ENCODE peak calls at places on chromosomes 2 and 18, in seven cellular contexts. E is ovary, Z is stomach, Y is tibial nerve, M is sigmoid colon, T is SK-N-SH, J is suprapubic skin. I is an unnamed sample. For H3K4me1, the result is how much of the 10 kb centered on the place peaks cover.

GRCh38 chr18:34542625-34543024 is 167.5 kb upstream of the DTNA start:
- DNase-seq in E (no peak), Z (no peak), Y (no peak), M (no peak), T (no peak), J (no peak), I (no peak)

GRCh38 chr2:5981241-5982055 is 289.3 kb downstream of the SOX11 start:
- DNase-seq in E (no peak), Z (no peak), Y (no peak), M (no peak), T (peak), J (no peak), I (peak)

GRCh38 chr2:86649119-86649947 is 25.7 kb upstream of the RNF103 start:
- DNase-seq in E (no peak), Z (no peak), Y (no peak), M (no peak), T (no peak), J (no peak), I (no peak)

GRCh38 chr2:170243118-170243837 is 65.3 kb downstream of the MYO3B start:
- DNase-seq in E (no peak), Z (no peak), Y (no peak), M (no peak), T (no peak), J (no peak), I (no peak)

GRCh38 chr18:47120428-47120827 is 29.9 kb downstream of the HDHD2 start:
- DNase-seq in E (no peak), Z (no peak), Y (no peak), M (no peak), T (no peak), J (no peak), I (no peak)

GRCh38 chr2:168155036-168155435 is 92.4 kb downstream of the STK39 start:
- DNase-seq in E (no peak), Z (no peak), Y (no peak), M (no peak), T (no peak), J (no peak), I (peak)

GRCh38 chr18:79853303-79853992 is 55.7 kb downstream of the KCNG2 start:
- DNase-seq in E (no peak), Z (no peak), Y (no peak), M (no peak), T (no peak), J (peak), I (peak)

GRCh38 chr2:208077286-208077685 is 47.0 kb downstream of the CRYGD start:
- DNase-seq in E (no peak), Z (no peak), Y (no peak), M (no peak), T (no peak), J (no peak), I (no peak)

GRCh38 chr2:231483398-231484329 is 19.4 kb upstream of the NCL start:
- DNase-seq in E (peak), Z (no peak), Y (no peak), M (peak), T (peak), J (no peak), I (no peak)

GRCh38 chr18:21345851-21346250 is 103.8 kb downstream of the GREB1L start:
- DNase-seq in E (no peak), Z (no peak), Y (no peak), M (no peak), T (no peak), J (no peak), I (no peak)

GRCh38 chr2:168635065-168635577 is 167.3 kb upstream of the NOSTRIN start:
- DNase-seq in E (peak), Z (peak), Y (peak), M (peak), T (peak), J (no peak), I (no peak)

GRCh38 chr2:46913471-46914381 is 1.9 kb downstream of the MCFD2 start:
- DNase-seq in E (peak), Z (peak), Y (no peak), M (peak), T (peak), J (no peak), I (no peak)

GRCh38 chr2:201648-202433 is 62.0 kb downstream of the SH3YL1 start:
- DNase-seq in E (no peak), Z (no peak), Y (no peak), M (no peak), T (no peak), J (no peak), I (no peak)

GRCh38 chr2:233817995-233818638 is 36.2 kb downstream of the HJURP start:
- DNase-seq in E (no peak), Z (peak), Y (no peak), M (no peak), T (no peak), J (peak), I (no peak)

GRCh38 chr2:16189019-16189850 is 248.9 kb downstream of the MYCN start:
- DNase-seq in E (no peak), Z (no peak), Y (no peak), M (no peak), T (no peak), J (no peak), I (no peak)
- TF ChIP-seq EP300 in E (no peak), Z (no peak), Y (no peak), M (no peak), T (no peak), J (no peak), I (no peak)

DNA sequence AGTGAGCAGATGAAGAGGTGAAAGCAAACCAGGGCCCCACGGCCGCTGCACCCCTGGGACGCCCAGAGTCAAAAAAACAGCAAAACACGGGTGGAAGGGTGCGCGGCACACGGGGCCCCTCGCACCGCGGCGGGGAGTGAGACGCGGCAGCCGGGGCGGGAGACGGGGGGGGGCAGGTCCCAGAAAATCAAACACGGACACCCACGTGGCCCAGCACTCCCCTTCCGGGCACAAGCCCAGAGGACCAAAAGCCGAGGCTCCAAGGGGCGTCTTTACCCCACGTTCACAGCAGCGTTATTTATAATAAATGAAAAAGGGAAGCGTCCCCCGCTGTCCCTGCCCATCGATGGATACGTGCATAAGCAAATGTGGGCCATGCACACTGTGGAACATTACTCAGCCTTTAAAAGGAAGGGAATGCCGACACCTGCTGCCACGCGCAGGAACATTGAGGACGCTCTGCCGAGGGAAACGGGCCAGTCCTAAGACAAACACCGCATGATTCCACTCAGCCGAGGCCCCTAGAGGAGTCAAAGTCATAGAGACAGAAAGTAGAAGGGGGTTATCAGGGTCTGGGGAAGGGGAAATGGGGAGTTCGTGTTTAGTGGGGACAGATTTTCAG is 677 bp upstream of the COPS9 start:
- DNase-seq in E (peak), Z (no peak), Y (no peak), M (no peak), T (no peak), J (no peak), I (no peak)
- H3K4me1 ChIP-seq in E (under half), Z (under half), Y (under half), M (under half), T (under half), J (under half), I (under half)

GRCh38 chr2:163077241-163077640 is 238.7 kb upstream of the KCNH7 start:
- DNase-seq in E (no peak), Z (no peak), Y (no peak), M (no peak), T (no peak), J (no peak), I (no peak)
- TF ChIP-seq EP300 in E (no peak), Z (no peak), Y (no peak), M (no peak), T (no peak), J (no peak), I (no peak)

DNA sequence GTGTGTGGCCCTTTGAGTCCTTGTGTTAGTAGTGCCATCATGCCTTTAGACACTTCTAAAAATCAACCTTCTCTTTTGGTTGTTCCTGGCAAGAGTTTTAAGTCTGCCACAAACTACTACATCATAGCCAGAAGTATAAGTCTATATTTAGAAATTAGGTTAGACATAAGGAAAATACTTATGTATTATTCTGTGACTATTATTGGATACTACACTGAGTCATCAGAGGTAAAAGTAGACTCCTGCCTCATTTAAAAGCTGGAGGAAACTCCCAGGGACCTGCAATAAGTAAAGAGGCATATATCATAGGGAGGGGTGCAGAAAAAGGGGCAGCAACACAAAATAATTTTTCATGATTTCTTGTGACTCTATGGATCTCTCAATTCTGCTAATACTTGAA is 99.4 kb upstream of the OSR1 start:
- DNase-seq in E (no peak), Z (no peak), Y (no peak), M (no peak), T (no peak), J (no peak), I (no peak)
- H3K4me1 ChIP-seq in E (under half), Z (under half), Y (under half), M (under half), T (under half), J (under half), I (under half)

DNA sequence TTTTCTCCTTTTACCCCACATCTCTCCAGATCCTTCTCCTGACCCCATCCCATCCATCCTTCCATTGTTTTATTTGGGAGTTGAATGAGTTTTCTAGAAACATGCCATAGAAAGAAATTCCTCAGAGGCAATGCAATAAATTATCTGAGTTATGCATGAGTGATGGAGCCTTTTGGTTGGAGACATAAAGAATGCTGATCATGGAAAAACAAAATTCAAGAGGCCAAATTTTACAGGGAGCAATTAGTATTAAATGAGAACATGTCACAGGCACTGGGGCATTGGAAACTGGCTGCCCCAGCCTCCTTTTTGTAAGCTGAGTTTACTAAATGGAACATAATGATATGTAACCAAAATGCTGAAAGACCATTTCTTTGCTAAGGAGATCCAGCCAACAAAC is 74.2 kb upstream of the LCLAT1 start:
- DNase-seq in E (no peak), Z (no peak), Y (no peak), M (no peak), T (no peak), J (no peak), I (no peak)
- TF ChIP-seq EP300 in E (no peak), Z (no peak), Y (no peak), M (no peak), T (no peak), J (no peak), I (no peak)

DNA sequence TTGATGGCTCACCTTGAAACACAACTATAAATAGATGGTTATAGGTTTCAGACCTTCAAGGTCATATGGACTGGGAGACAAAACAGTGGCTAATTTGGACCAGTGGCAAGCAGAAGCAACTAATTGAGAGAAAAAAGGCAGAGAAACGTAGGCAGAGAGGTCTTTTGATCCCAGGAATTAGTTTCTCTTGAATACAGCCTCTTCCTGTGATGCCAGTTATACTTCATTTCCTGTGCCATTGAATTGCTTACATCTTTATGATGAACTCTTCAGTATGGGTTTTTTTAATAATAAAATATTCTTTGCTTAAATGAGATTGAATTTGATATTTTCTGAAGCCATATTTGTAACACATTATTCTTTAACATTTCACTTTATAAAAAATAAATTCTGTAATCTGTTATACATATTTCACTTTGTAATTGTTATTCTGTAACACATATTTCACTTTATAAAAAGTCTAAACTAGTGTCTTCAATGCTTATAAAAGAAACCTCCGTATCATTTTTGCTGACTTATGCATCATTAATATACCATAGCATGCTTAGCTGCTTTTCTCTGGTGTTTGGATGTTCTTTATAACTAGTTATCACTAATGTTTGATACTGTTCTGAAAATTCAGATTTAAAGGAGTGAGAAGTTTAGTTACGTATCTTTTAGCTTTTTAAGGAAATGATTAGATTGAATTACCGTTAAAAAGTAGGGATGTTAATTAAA is 8.9 kb downstream of the VAPA start:
- DNase-seq in E (no peak), Z (no peak), Y (no peak), M (no peak), T (no peak), J (no peak), I (no peak)
- H3K4me1 ChIP-seq in E (under half), Z (half or more), Y (half or more), M (under half), T (under half), J (half or more), I (half or more)

GRCh38 chr2:60480089-60480773 is 73.2 kb downstream of the BCL11A start:
- DNase-seq in E (no peak), Z (peak), Y (no peak), M (no peak), T (no peak), J (no peak), I (no peak)
- TF ChIP-seq EP300 in E (no peak), Z (no peak), Y (no peak), M (no peak), T (no peak), J (no peak), I (no peak)

GRCh38 chr2:74555610-74556103 is 1.1 kb downstream of the DOK1 start:
- DNase-seq in E (no peak), Z (no peak), Y (no peak), M (peak), T (no peak), J (no peak), I (no peak)

GRCh38 chr2:74554821-74555531 is 456 bp downstream of the DOK1 start:
- DNase-seq in E (peak), Z (peak), Y (no peak), M (peak), T (peak), J (peak), I (no peak)

GRCh38 chr2:74558284-74559230 is 4.0 kb downstream of the DOK1 start:
- DNase-seq in E (no peak), Z (no peak), Y (no peak), M (no peak), T (no peak), J (no peak), I (no peak)

GRCh38 chr2:74556159-74556558 is 1.6 kb downstream of the DOK1 start:
- DNase-seq in E (no peak), Z (no peak), Y (no peak), M (no peak), T (no peak), J (no peak), I (no peak)

GRCh38 chr2:74556831-74557370 is 2.4 kb downstream of the DOK1 start:
- DNase-seq in E (no peak), Z (no peak), Y (no peak), M (no peak), T (no peak), J (no peak), I (no peak)
- H3K4me1 ChIP-seq in E (under half), Z (half or more), Y (under half), M (under half), T (under half), J (under half), I (under half)

GRCh38 chr2:205481861-205482260 is 200.4 kb upstream of the NRP2 start:
- DNase-seq in E (no peak), Z (no peak), Y (no peak), M (no peak), T (no peak), J (no peak), I (peak)
- TF ChIP-seq EP300 in E (no peak), Z (no peak), Y (no peak), M (no peak), T (no peak), J (no peak), I (no peak)

GRCh38 chr2:11499081-11499743 is 33.3 kb upstream of the E2F6 start:
- DNase-seq in E (peak), Z (no peak), Y (no peak), M (no peak), T (peak), J (no peak), I (no peak)

GRCh38 chr2:11503354-11503927 is 30.4 kb upstream of the GREB1 start:
- DNase-seq in E (no peak), Z (no peak), Y (no peak), M (no peak), T (no peak), J (no peak), I (no peak)

GRCh38 chr2:11505652-11506610 is 27.9 kb upstream of the GREB1 start:
- DNase-seq in E (peak), Z (peak), Y (no peak), M (no peak), T (no peak), J (no peak), I (no peak)

GRCh38 chr2:11500702-11501303 is 33.0 kb upstream of the GREB1 start:
- DNase-seq in E (peak), Z (no peak), Y (no peak), M (no peak), T (no peak), J (no peak), I (no peak)

GRCh38 chr2:11502740-11503292 is 31.0 kb upstream of the GREB1 start:
- DNase-seq in E (peak), Z (no peak), Y (no peak), M (no peak), T (no peak), J (no peak), I (no peak)
- H3K4me1 ChIP-seq in E (under half), Z (under half), Y (under half), M (under half), T (under half), J (under half), I (under half)